ENCODE peak calls at places on chromosomes 3 and 15, in seven cellular contexts. One of them, this sample, is unnamed.

GRCh38 chr3:60250810-60251209 is 1000.4 kb downstream of the FHIT start:
- DNase-seq in MV-4-11: no peak
- DNase-seq in amniotic epithelial cell: no peak
- DNase-seq in cardiac muscle cell: no peak
- DNase-seq in GM20000: no peak
- DNase-seq in NCI-H1436: no peak
- DNase-seq in AG09309: no peak
- DNase-seq in this sample: no peak

GRCh38 chr3:124584245-124584551 is 146.1 kb upstream of the UMPS start:
- DNase-seq in MV-4-11: no peak
- DNase-seq in amniotic epithelial cell: no peak
- DNase-seq in cardiac muscle cell: no peak
- DNase-seq in GM20000: no peak
- DNase-seq in NCI-H1436: no peak
- DNase-seq in AG09309: no peak
- DNase-seq in this sample: no peak

GRCh38 chr3:132378846-132379245 is 38.5 kb upstream of the DNAJC13 start:
- DNase-seq in MV-4-11: no peak
- DNase-seq in amniotic epithelial cell: no peak
- DNase-seq in cardiac muscle cell: no peak
- DNase-seq in GM20000: no peak
- DNase-seq in NCI-H1436: no peak
- DNase-seq in AG09309: no peak
- DNase-seq in this sample: no peak

GRCh38 chr3:120566243-120566980 is 29.7 kb upstream of the NDUFB4 start:
- DNase-seq in MV-4-11: no peak
- DNase-seq in amniotic epithelial cell: no peak
- DNase-seq in cardiac muscle cell: no peak
- DNase-seq in GM20000: no peak
- DNase-seq in NCI-H1436: no peak
- DNase-seq in AG09309: no peak
- DNase-seq in this sample: no peak

GRCh38 chr15:41814534-41814933 is 13.4 kb upstream of the JMJD7 start:
- DNase-seq in MV-4-11: no peak
- DNase-seq in amniotic epithelial cell: no peak
- DNase-seq in cardiac muscle cell: no peak
- DNase-seq in GM20000: no peak
- DNase-seq in NCI-H1436: no peak
- DNase-seq in AG09309: no peak
- DNase-seq in this sample: no peak

GRCh38 chr3:14209596-14210280 is 31.1 kb downstream of the LSM3 start:
- DNase-seq in MV-4-11: no peak
- DNase-seq in amniotic epithelial cell: peak; percentile 48
- DNase-seq in cardiac muscle cell: peak; percentile 50
- DNase-seq in GM20000: no peak
- DNase-seq in NCI-H1436: no peak
- DNase-seq in AG09309: no peak
- DNase-seq in this sample: no peak

GRCh38 chr15:28935316-28935715 is 49.5 kb downstream of the APBA2 start:
- DNase-seq in MV-4-11: peak; percentile 31
- DNase-seq in amniotic epithelial cell: no peak
- DNase-seq in cardiac muscle cell: no peak
- DNase-seq in GM20000: peak; percentile 40
- DNase-seq in NCI-H1436: no peak
- DNase-seq in AG09309: no peak
- DNase-seq in this sample: no peak

GRCh38 chr3:114213669-114214541 is 23.5 kb downstream of the ZNF80 start:
- DNase-seq in MV-4-11: peak; percentile 8
- DNase-seq in amniotic epithelial cell: peak; percentile 12
- DNase-seq in cardiac muscle cell: peak; percentile 60
- DNase-seq in GM20000: peak; percentile 73
- DNase-seq in NCI-H1436: peak; percentile 28
- DNase-seq in AG09309: peak; percentile 25
- DNase-seq in this sample: no peak

GRCh38 chr3:175716451-175716850 is 857.3 kb downstream of the NAALADL2 start:
- DNase-seq in MV-4-11: no peak
- DNase-seq in amniotic epithelial cell: peak; percentile 21
- DNase-seq in cardiac muscle cell: no peak
- DNase-seq in GM20000: no peak
- DNase-seq in NCI-H1436: no peak
- DNase-seq in AG09309: peak; percentile 29
- DNase-seq in this sample: no peak

GRCh38 chr3:135762188-135762853 is 203.2 kb upstream of the PPP2R3A start:
- DNase-seq in MV-4-11: no peak
- DNase-seq in amniotic epithelial cell: no peak
- DNase-seq in cardiac muscle cell: no peak
- DNase-seq in GM20000: no peak
- DNase-seq in NCI-H1436: no peak
- DNase-seq in AG09309: no peak
- DNase-seq in this sample: no peak

GRCh38 chr15:52350423-52350822 is 54.8 kb upstream of the MYO5C start:
- DNase-seq in MV-4-11: no peak
- DNase-seq in amniotic epithelial cell: no peak
- DNase-seq in cardiac muscle cell: no peak
- DNase-seq in GM20000: no peak
- DNase-seq in NCI-H1436: no peak
- DNase-seq in AG09309: no peak
- DNase-seq in this sample: no peak

GRCh38 chr3:60013241-60013640 is 963.4 kb upstream of the CFAP20DC start:
- DNase-seq in MV-4-11: no peak
- DNase-seq in amniotic epithelial cell: no peak
- DNase-seq in cardiac muscle cell: no peak
- DNase-seq in GM20000: no peak
- DNase-seq in NCI-H1436: no peak
- DNase-seq in AG09309: no peak
- DNase-seq in this sample: no peak

GRCh38 chr3:43013256-43013655 is 34.1 kb downstream of the GASK1A start:
- DNase-seq in MV-4-11: no peak
- DNase-seq in amniotic epithelial cell: no peak
- DNase-seq in cardiac muscle cell: no peak
- DNase-seq in GM20000: no peak
- DNase-seq in NCI-H1436: no peak
- DNase-seq in AG09309: no peak
- DNase-seq in this sample: no peak

GRCh38 chr3:114867828-114868498 is 279.1 kb downstream of the ZBTB20 start:
- DNase-seq in MV-4-11: no peak
- DNase-seq in amniotic epithelial cell: no peak
- DNase-seq in cardiac muscle cell: no peak
- DNase-seq in GM20000: no peak
- DNase-seq in NCI-H1436: no peak
- DNase-seq in AG09309: no peak
- DNase-seq in this sample: no peak

GRCh38 chr3:55686720-55687254 is 199.7 kb upstream of the WNT5A start:
- DNase-seq in MV-4-11: no peak
- DNase-seq in amniotic epithelial cell: peak; percentile 74
- DNase-seq in cardiac muscle cell: peak; percentile 10
- DNase-seq in GM20000: no peak
- DNase-seq in NCI-H1436: no peak
- DNase-seq in AG09309: no peak
- DNase-seq in this sample: no peak

GRCh38 chr3:187041362-187042061 is 97.8 kb downstream of the RPL39L start:
- DNase-seq in MV-4-11: peak; percentile 85
- DNase-seq in amniotic epithelial cell: peak; percentile 25
- DNase-seq in cardiac muscle cell: peak; percentile 84
- DNase-seq in GM20000: no peak
- DNase-seq in NCI-H1436: no peak
- DNase-seq in AG09309: no peak
- DNase-seq in this sample: no peak

This sample was measured in breast epithelium.